ENCODE peak calls at places on chromosomes 1 and 21, in seven cellular contexts. R is neuronal stem cell, T is mesendoderm, K is IMR-90, F is H1, G is mesenchymal stem cell, X is H9. N is an unnamed sample.

GRCh38 chr1:15833842-15834405 is 13.6 kb upstream of the SPEN start:
- DNase-seq in R (no peak), T (no peak), K (no peak), F (no peak), G (no peak), X (no peak), N (no peak)

GRCh38 chr1:201468501-201468843 is 516 bp downstream of the PHLDA3 start:
- DNase-seq in R (no peak), T (no peak), K (no peak), F (no peak), G (peak), X (no peak), N (peak)

GRCh38 chr21:35933466-35933865 is 126.9 kb downstream of the SETD4 start:
- DNase-seq in R (no peak), T (peak), K (peak), F (no peak), G (peak), X (no peak), N (peak)

GRCh38 chr1:215188302-215188950 is 105.9 kb downstream of the KCNK2 start:
- DNase-seq in R (no peak), T (peak), K (peak), F (no peak), G (no peak), X (no peak), N (peak)

GRCh38 chr1:40665335-40666171 is at the start of gene RIMS3:
- DNase-seq in R (peak), T (peak), K (peak), F (peak), G (peak), X (peak), N (peak)

GRCh38 chr1:28668191-28668955 is at the start of gene GMEB1:
- DNase-seq in R (peak), T (peak), K (peak), F (peak), G (peak), X (peak), N (peak)

GRCh38 chr1:39671433-39671792 is 494 bp downstream of the NT5C1A start:
- DNase-seq in R (no peak), T (no peak), K (no peak), F (peak), G (no peak), X (peak), N (no peak)

GRCh38 chr1:54377040-54377691 is 29.0 kb downstream of the SSBP3 start:
- DNase-seq in R (no peak), T (peak), K (peak), F (no peak), G (peak), X (no peak), N (no peak)

GRCh38 chr1:15156807-15157380 is 3.3 kb downstream of the TMEM51 start:
- DNase-seq in R (no peak), T (no peak), K (no peak), F (no peak), G (no peak), X (peak), N (no peak)

GRCh38 chr1:71861022-71861421 is 421.3 kb downstream of the NEGR1 start:
- DNase-seq in R (no peak), T (no peak), K (peak), F (no peak), G (no peak), X (no peak), N (peak)

GRCh38 chr1:41713557-41714327 is 205.0 kb downstream of the HIVEP3 start:
- DNase-seq in R (no peak), T (peak), K (peak), F (no peak), G (peak), X (no peak), N (no peak)

GRCh38 chr1:19113362-19114092 is 96.5 kb downstream of the UBR4 start:
- DNase-seq in R (no peak), T (peak), K (peak), F (no peak), G (peak), X (peak), N (no peak)

GRCh38 chr1:8460784-8461183 is 142.9 kb downstream of the SLC45A1 start:
- DNase-seq in R (no peak), T (peak), K (no peak), F (no peak), G (no peak), X (no peak), N (no peak)

GRCh38 chr1:212655668-212656440 is 43.8 kb downstream of the BATF3 start:
- DNase-seq in R (no peak), T (peak), K (peak), F (no peak), G (peak), X (peak), N (peak)

GRCh38 chr21:33114276-33114675 is 44.3 kb downstream of the OLIG1 start:
- DNase-seq in R (no peak), T (no peak), K (no peak), F (no peak), G (no peak), X (no peak), N (no peak)

GRCh38 chr1:89759036-89759435 is 61.8 kb upstream of the LRRC8D start:
- DNase-seq in R (no peak), T (no peak), K (no peak), F (no peak), G (no peak), X (no peak), N (no peak)

GRCh38 chr1:89757532-89757931 is 63.3 kb upstream of the LRRC8D start:
- DNase-seq in R (no peak), T (no peak), K (peak), F (no peak), G (peak), X (no peak), N (no peak)

GRCh38 chr1:89758127-89758526 is 62.7 kb upstream of the LRRC8D start:
- DNase-seq in R (no peak), T (no peak), K (no peak), F (no peak), G (no peak), X (no peak), N (no peak)

GRCh38 chr1:89754518-89754917 is 66.3 kb upstream of the LRRC8D start:
- DNase-seq in R (no peak), T (no peak), K (peak), F (no peak), G (peak), X (no peak), N (peak)

DNA sequence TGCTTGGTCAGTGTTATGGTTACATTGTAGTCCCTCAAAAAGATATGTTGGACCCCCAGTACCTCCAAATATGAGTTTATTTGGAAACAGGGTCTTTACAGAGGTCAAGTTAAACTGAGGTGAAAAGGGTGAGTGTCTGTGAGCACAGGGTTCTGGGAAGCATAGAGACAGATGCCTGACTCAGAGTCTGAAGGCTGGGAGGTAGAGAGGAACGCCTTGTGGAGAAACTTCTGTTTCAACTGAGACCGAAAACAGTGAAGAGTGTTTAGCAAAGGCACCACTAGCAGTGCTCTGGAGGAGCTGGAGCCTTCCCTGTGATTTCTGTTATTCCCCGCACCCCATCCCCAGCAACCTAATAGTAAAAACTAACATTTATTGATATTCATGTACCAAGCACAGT is 65.2 kb upstream of the LRRC8D start:
- DNase-seq in R (no peak), T (no peak), K (no peak), F (no peak), G (no peak), X (no peak), N (no peak)
- H2BK120ac ChIP-seq in R (no peak), T (no peak), K (no peak), F (no peak), G (peak), X (no peak), N (no peak)

GRCh38 chr1:91553196-91553595 is 52.5 kb downstream of the CDC7 start:
- DNase-seq in R (no peak), T (no peak), K (peak), F (no peak), G (peak), X (no peak), N (peak)
- H2BK5ac ChIP-seq in R (no peak), T (no peak), K (no peak), F (no peak), G (no peak), X (no peak), N (no peak)

DNA sequence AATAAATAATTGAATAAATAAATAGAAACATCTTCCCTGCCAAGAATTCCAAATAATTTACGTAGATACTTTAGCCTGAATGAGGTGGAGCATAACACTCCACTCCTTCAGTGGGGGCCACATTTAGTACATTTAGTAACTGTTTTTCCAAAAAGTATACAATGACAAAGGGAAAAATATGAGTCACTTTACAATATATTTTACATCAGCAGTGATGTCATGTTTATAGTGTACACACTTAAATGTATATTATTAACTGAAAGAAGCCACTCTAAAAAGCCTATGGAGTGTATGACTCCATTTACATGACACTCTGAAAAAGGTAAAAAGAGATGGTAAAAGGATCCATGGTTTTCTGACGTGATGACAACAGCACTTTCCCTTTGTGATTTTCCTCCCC is 344.5 kb upstream of the GREM2 start:
- DNase-seq in R (no peak), T (no peak), K (no peak), F (no peak), G (no peak), X (no peak), N (no peak)
- H3K4ac ChIP-seq in R (no peak), T (no peak), K (no peak), F (no peak), G (no peak), X (no peak), N (no peak)

GRCh38 chr1:182955596-182956588 is 2.9 kb upstream of the SHCBP1L start:
- DNase-seq in R (no peak), T (no peak), K (peak), F (no peak), G (peak), X (no peak), N (peak)
- H2BK120ac ChIP-seq in R (no peak), T (no peak), K (no peak), F (peak), G (no peak), X (no peak), N (no peak)

GRCh38 chr1:119651641-119652040 is 3.6 kb upstream of the ZNF697 start:
- DNase-seq in R (no peak), T (no peak), K (no peak), F (no peak), G (no peak), X (no peak), N (no peak)
- H2BK5ac ChIP-seq in R (no peak), T (no peak), K (no peak), F (no peak), G (no peak), X (no peak), N (no peak)

DNA sequence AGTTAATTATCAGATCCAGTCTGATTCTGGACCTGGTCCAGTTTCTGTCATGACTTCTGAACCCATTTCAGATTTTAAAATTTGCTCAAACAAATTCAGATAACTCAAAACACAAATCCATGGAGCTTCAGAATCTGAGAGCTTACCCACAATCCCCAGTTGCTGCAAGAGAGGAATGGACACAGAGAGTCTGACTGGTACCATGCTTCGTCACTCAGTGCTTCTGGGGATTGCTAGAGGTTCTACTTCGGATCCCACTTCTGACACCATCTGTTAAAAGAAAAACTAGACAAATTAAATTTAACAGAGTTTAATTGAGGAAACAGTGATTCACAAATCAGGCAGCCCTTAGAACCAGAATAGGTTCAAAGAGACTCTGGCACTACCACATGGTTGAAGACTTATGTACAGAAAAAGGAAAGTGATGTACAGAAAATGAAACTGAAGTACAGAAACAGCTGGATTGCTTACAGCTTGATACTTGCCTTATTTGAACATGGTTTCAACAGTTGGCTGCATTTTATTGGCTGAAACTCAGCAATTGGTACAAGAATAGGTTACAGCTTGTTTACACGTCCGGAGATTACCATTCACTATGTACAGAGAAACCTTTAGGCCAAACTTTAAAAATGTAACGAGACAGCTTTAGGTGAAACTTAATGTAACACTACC is 60.7 kb upstream of the TEKT2 start:
- DNase-seq in R (no peak), T (no peak), K (no peak), F (no peak), G (no peak), X (no peak), N (no peak)
- H3K4ac ChIP-seq in R (no peak), T (no peak), K (no peak), F (no peak), G (no peak), X (no peak), N (no peak)

GRCh38 chr1:197677313-197677712 is 98.0 kb downstream of the DENND1B start:
- DNase-seq in R (no peak), T (no peak), K (no peak), F (no peak), G (no peak), X (no peak), N (no peak)
- H2BK120ac ChIP-seq in R (no peak), T (no peak), K (no peak), F (no peak), G (no peak), X (no peak), N (no peak)